ENCODE peak calls at places on chromosomes 12 and 14, in six cellular contexts. Y is A549, T is cardiac muscle cell, I is aorta, O is upper lobe of left lung, D is heart right ventricle. Q is an unnamed sample. For H3K4me1, the result is how much of the 10 kb centered on the place peaks cover.

GRCh38 chr12:46133751-46134150 is 135.1 kb downstream of the SLC38A1 start:
- DNase-seq in Y (no peak), T (peak), I (no peak), O (no peak), D (no peak), Q (no peak)

GRCh38 chr14:55198749-55199148 is 7.4 kb upstream of the DLGAP5 start:
- DNase-seq in Y (no peak), T (peak), I (no peak), O (no peak), D (no peak), Q (no peak)

GRCh38 chr12:26121841-26122680 is 2.8 kb downstream of the BHLHE41 start:
- DNase-seq in Y (no peak), T (peak), I (peak), O (no peak), D (no peak), Q (peak)

GRCh38 chr12:71240941-71241340 is 83.1 kb upstream of the TSPAN8 start:
- DNase-seq in Y (no peak), T (peak), I (no peak), O (no peak), D (no peak), Q (no peak)

GRCh38 chr12:107356266-107356936 is 263.1 kb upstream of the CRY1 start:
- DNase-seq in Y (no peak), T (peak), I (no peak), O (no peak), D (no peak), Q (no peak)

GRCh38 chr12:124921200-124922008 is 7.0 kb upstream of the UBC start:
- DNase-seq in Y (no peak), T (peak), I (peak), O (peak), D (peak), Q (peak)

GRCh38 chr12:127083028-127083949 is 1183.7 kb upstream of the TMEM132C start:
- DNase-seq in Y (peak), T (peak), I (no peak), O (no peak), D (peak), Q (no peak)

GRCh38 chr12:6696690-6697583 is 3.7 kb downstream of the PIANP start:
- DNase-seq in Y (no peak), T (no peak), I (peak), O (no peak), D (no peak), Q (no peak)

GRCh38 chr12:48198619-48198973 is 4.5 kb downstream of the OR10AD1 start:
- DNase-seq in Y (no peak), T (peak), I (peak), O (peak), D (peak), Q (peak)

GRCh38 chr12:119931402-119931801 is 54.3 kb upstream of the CIT start:
- DNase-seq in Y (no peak), T (no peak), I (no peak), O (no peak), D (no peak), Q (no peak)

GRCh38 chr12:1795221-1795784 is 25.1 kb upstream of the LRTM2 start:
- DNase-seq in Y (no peak), T (no peak), I (peak), O (no peak), D (no peak), Q (no peak)

GRCh38 chr12:25546318-25546717 is 6.8 kb downstream of the LMNTD1 start:
- DNase-seq in Y (no peak), T (peak), I (no peak), O (no peak), D (no peak), Q (no peak)

GRCh38 chr14:104933721-104934379 is 9.2 kb downstream of the PLD4 start:
- DNase-seq in Y (no peak), T (no peak), I (peak), O (no peak), D (no peak), Q (peak)
- H3K4me3 ChIP-seq in Y (peak), T (peak), I (no peak), O (peak), D (peak), Q (peak)

GRCh38 chr12:113239288-113239771 is 18.1 kb downstream of the TPCN1 start:
- DNase-seq in Y (no peak), T (no peak), I (peak), O (no peak), D (no peak), Q (no peak)
- H3K4me1 ChIP-seq in Y (under half), T (under half), I (under half), O (half or more), D (half or more), Q (half or more)

GRCh38 chr14:102684276-102684663 is 91.8 kb downstream of the RCOR1 start:
- DNase-seq in Y (no peak), T (no peak), I (no peak), O (no peak), D (no peak), Q (no peak)
- H3K4me3 ChIP-seq in Y (no peak), T (no peak), I (no peak), O (no peak), D (no peak), Q (no peak)

GRCh38 chr12:122893208-122894151 is 2.4 kb downstream of the VPS37B start:
- DNase-seq in Y (no peak), T (no peak), I (no peak), O (peak), D (no peak), Q (no peak)

GRCh38 chr12:122895757-122896636 is at the start of gene VPS37B:
- DNase-seq in Y (peak), T (peak), I (peak), O (peak), D (peak), Q (peak)

GRCh38 chr12:122894173-122895121 is 1.5 kb downstream of the VPS37B start:
- DNase-seq in Y (no peak), T (no peak), I (no peak), O (peak), D (no peak), Q (no peak)

GRCh38 chr12:122896662-122897061 is 738 bp upstream of the VPS37B start:
- DNase-seq in Y (no peak), T (no peak), I (no peak), O (no peak), D (no peak), Q (no peak)

DNA sequence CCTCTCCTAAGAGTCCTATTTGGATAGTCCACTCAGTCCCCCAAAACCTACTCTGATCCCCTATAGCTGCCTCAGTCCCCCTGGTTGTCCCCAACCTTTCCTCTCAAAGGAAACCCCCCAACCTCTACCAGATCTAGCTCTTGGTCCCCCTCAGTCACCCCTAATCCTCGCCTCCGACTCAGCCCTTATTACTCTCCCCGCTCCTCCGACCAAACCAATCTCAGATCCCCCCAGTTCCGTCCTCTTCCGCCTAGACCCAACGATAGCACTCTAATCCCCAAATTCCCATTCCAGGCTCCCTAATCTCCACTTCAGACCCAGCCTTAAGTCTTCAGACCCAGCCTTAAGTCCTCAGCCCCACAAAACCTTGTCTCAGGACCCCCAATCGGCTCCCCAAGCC is 634 bp downstream of the VPS37B start:
- DNase-seq in Y (no peak), T (no peak), I (no peak), O (no peak), D (no peak), Q (no peak)
- H3K4me1 ChIP-seq in Y (half or more), T (under half), I (under half), O (half or more), D (under half), Q (half or more)